ENCODE peak calls at places on chromosomes 3 and 15, in six cellular contexts. J is heart right ventricle, M is HL-60, O is uterus, E is hepatocyte, F is endodermal cell. S is an unnamed sample.

GRCh38 chr15:98344591-98344990 is 303.7 kb upstream of the IGF1R start:
- DNase-seq in F (no peak), E (no peak), O (no peak), M (no peak), J (no peak), S (no peak)

GRCh38 chr3:141105828-141106628 is 54.9 kb downstream of the SPSB4 start:
- DNase-seq in O (peak; percentile 84), M (peak; percentile 30), F (peak; percentile 89), J (no peak), E (peak; percentile 93), S (peak; percentile 82)

GRCh38 chr3:108420926-108421325 is 89.5 kb downstream of the MYH15 start:
- DNase-seq in F (no peak), O (no peak), M (no peak), E (no peak), J (no peak), S (no peak)

GRCh38 chr15:74631935-74632560 is 16.4 kb downstream of the CLK3 start:
- DNase-seq in M (no peak), F (peak; percentile 92), O (peak; percentile 47), J (peak; percentile 65), E (peak; percentile 82), S (peak; percentile 48)

GRCh38 chr3:100354850-100355249 is 20.3 kb downstream of the NIT2 start:
- DNase-seq in O (no peak), J (no peak), F (no peak), M (no peak), E (no peak), S (no peak)

GRCh38 chr3:49711489-49711888 is 8.0 kb downstream of the AMIGO3 start:
- DNase-seq in J (no peak), O (no peak), M (no peak), F (no peak), E (no peak), S (no peak)

GRCh38 chr3:56915969-56916586 is 114.3 kb upstream of the ARHGEF3 start:
- DNase-seq in E (no peak), J (peak; percentile 25), O (peak; percentile 51), M (no peak), F (peak; percentile 73), S (no peak)

GRCh38 chr3:47283596-47284364 is 1.0 kb downstream of the KLHL18 start:
- DNase-seq in F (peak; percentile 78), M (no peak), O (no peak), E (peak; percentile 19), J (no peak), S (no peak)

GRCh38 chr3:19937459-19938362 is 3.7 kb upstream of the EFHB start:
- DNase-seq in O (no peak), F (no peak), M (no peak), E (peak; percentile 26), J (no peak), S (no peak)

GRCh38 chr3:14520967-14521366 is 19.2 kb downstream of the GRIP2 start:
- DNase-seq in F (peak; percentile 30), J (no peak), O (no peak), E (no peak), M (no peak), S (no peak)

GRCh38 chr15:49082960-49083359 is 36.7 kb upstream of the SECISBP2L start:
- DNase-seq in M (no peak), F (no peak), O (no peak), J (no peak), E (no peak), S (no peak)

GRCh38 chr3:184780981-184781515 is 30.9 kb upstream of the VPS8 start:
- DNase-seq in F (no peak), J (no peak), O (no peak), E (no peak), M (no peak), S (no peak)

GRCh38 chr3:161050929-161051328 is 54.2 kb downstream of the B3GALNT1 start:
- DNase-seq in F (no peak), J (no peak), E (no peak), O (no peak), M (no peak), S (no peak)

GRCh38 chr3:169071003-169071402 is 592.5 kb downstream of the MECOM start:
- DNase-seq in M (no peak), E (no peak), O (no peak), F (no peak), J (no peak), S (no peak)

GRCh38 chr3:36219398-36219797 is 160.9 kb upstream of the STAC start:
- DNase-seq in M (no peak), O (no peak), J (no peak), E (no peak), F (no peak), S (no peak)

GRCh38 chr3:170692720-170693119 is 106.8 kb upstream of the SLC7A14 start:
- DNase-seq in M (no peak), J (no peak), E (no peak), O (no peak), F (no peak), S (no peak)

GRCh38 chr3:9649791-9650521 is 651 bp downstream of the MTMR14 start:
- DNase-seq in E (no peak), F (no peak), O (no peak), M (peak; percentile 58), J (no peak), S (no peak)
- H3K27ac ChIP-seq in E (no peak overlapping the region), F (no peak overlapping the region), O (peak overlapping the region; percentile 86), M (peak overlapping the region; percentile 67), J (peak overlapping the region; percentile 89), S (peak overlapping the region; percentile 90)

GRCh38 chr15:28921925-28922711 is 36.3 kb downstream of the APBA2 start:
- DNase-seq in J (no peak), E (no peak), F (peak; percentile 77), M (no peak), O (no peak), S (no peak)
- TF ChIP-seq CTCF in J (no peak), E (no peak), F (peak; percentile 72), M (no peak), O (no peak), S (no peak)

GRCh38 chr15:41695750-41696436 is 35.7 kb downstream of the MGA start:
- DNase-seq in E (peak; percentile 35), O (no peak), F (peak; percentile 47), M (peak; percentile 63), J (no peak), S (no peak)
- H3K4me3 ChIP-seq in E (no peak overlapping the region), O (no peak overlapping the region), F (no peak overlapping the region), M (peak overlapping the region; percentile 2), J (no peak overlapping the region), S (no peak overlapping the region)

DNA sequence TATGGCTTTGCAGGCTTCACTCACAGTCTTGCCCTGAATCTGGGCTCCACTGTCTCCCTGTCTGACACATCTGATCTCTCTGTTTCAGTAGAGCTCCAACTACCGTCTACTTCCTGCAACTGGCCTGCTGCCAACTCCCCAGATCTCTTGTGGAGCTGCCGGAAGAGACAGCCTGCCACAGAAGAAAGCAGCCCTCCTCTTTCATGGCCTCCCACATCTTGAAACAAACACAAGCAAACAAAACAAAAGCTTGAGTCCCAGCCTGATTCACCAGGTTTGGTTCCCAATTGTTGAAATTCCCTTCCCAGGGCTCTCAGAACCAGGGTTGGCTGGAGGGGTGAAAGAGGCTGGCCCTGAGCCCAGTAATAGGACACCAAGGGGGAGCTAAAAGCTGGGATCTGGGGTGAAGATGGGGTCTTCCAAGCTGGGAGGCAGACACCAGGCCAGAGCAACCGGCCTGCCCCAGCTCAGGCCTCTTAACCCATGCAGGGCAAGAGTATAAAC is 55.3 kb upstream of the CA12 start:
- DNase-seq in F (peak; percentile 66), M (peak; percentile 30), J (peak; percentile 81), E (peak; percentile 92), O (peak; percentile 86), S (peak; percentile 74)
- H3K27ac ChIP-seq in F (peak overlapping the region; percentile 76), M (peak overlapping the region; percentile 59), J (peak overlapping the region; percentile 43), E (peak overlapping the region; percentile 66), O (peak overlapping the region; percentile 72), S (no peak overlapping the region)

DNA sequence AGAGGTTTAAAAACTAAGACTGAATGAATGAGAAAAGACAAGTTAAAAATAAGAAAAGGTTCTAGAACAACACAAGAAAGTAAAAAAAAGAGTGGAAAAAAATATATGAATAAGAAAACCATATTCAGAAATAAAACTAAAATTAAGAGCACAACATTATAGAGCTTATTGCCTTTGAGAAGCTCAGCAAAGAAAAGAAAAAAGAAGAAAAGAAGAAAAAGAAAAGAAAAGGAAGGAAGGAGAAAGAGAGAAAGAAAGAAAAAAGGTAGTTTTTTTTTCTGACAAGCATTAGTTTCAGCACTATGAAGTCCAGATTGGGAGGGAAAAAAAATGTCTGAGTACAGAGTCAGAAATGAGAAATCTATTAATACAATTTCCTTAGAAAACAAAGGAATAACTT is 81.5 kb downstream of the FAIM start:
- DNase-seq in F (no peak), J (no peak), O (no peak), E (no peak), M (no peak), S (no peak)
- TF ChIP-seq CTCF in F (no peak), J (no peak), O (no peak), E (no peak), M (no peak), S (no peak)

DNA sequence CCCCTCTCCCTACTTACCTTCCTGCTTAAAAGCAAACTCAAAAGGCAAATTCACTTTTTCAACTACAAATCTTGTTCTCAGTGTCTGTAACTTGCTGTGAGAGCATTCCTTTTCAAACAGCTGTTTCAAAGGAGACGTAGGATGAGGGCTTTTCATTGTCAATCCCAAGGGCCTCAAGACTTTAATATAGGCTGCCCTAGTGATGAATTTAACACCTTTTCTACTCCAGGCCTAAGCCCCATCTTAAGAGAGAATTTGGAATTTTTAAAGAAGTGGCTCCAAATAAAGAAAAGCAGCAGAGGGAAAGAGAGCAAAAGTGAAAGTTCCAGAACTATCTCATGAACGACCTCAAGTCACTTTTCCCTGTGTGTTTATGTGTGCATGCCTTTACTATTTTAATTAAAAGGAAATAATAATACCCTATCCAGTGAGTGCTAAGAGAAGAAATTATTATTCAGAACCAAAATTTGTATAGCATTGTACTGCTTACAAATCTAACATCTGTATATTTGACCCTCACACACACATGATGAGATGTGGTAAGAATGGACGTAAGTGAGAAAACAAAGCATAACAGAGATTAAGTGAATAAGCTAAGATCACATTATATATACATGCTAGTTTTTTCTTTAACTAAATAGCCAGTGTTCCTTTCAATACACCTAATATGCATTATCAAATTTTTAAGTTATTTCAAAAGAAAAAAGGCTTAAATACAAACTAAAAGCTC is 196.4 kb downstream of the VGLL3 start:
- DNase-seq in O (no peak), M (no peak), E (no peak), F (no peak), J (no peak), S (no peak)
- H3K4me3 ChIP-seq in O (peak overlapping the region; percentile 14), M (no peak overlapping the region), E (no peak overlapping the region), F (no peak overlapping the region), J (peak overlapping the region; percentile 22), S (no peak overlapping the region)

DNA sequence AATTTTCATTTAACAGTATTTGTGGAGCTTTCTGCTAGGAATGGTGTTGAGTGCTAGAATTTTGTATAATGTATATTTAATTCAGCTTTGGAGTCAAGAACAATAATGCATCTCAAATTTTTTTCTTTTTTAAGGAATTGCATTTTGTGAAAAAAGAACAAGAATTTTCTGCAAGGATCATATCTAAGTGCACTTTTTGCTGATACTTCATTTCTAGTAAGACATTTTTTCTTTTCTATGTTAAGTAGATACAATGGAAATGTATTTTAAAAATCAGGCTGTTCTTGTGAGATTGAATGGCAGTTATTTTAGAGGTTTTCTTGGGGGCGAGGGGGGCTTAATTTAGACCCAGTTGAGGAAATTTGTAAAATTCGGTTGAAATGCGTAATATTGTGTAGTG is 32.5 kb downstream of the MEF2A start:
- DNase-seq in M (no peak), J (no peak), E (no peak), F (no peak), O (no peak), S (no peak)
- H3K27ac ChIP-seq in M (no peak overlapping the region), J (no peak overlapping the region), E (no peak overlapping the region), F (no peak overlapping the region), O (no peak overlapping the region), S (no peak overlapping the region)

S was measured in lung.